ENCODE peak calls at places on chromosomes 2 and 18, in nine cellular contexts. One of them, this sample, is unnamed. For H3K27me3, the result is how much of the 10 kb centered on the place peaks cover.

GRCh38 chr18:995641-996040 is 91.0 kb downstream of the ADCYAP1 start:
- DNase-seq in IMR-90: peak
- DNase-seq in HCT116: no peak
- DNase-seq in brain microvascular endothelial cell: peak
- DNase-seq in heart left ventricle: no peak
- DNase-seq in cardiac muscle cell: peak
- DNase-seq in BE2C: no peak
- DNase-seq in heart right ventricle: no peak
- DNase-seq in tibial artery: no peak
- DNase-seq in this sample: no peak

GRCh38 chr2:168801961-168802824 is at the start of gene NOSTRIN:
- DNase-seq in IMR-90: peak
- DNase-seq in HCT116: peak
- DNase-seq in brain microvascular endothelial cell: no peak
- DNase-seq in heart left ventricle: peak
- DNase-seq in cardiac muscle cell: peak
- DNase-seq in BE2C: no peak
- DNase-seq in heart right ventricle: peak
- DNase-seq in tibial artery: no peak
- DNase-seq in this sample: no peak

GRCh38 chr2:120424274-120424796 is 78.4 kb downstream of the INHBB start:
- DNase-seq in IMR-90: no peak
- DNase-seq in HCT116: no peak
- DNase-seq in brain microvascular endothelial cell: no peak
- DNase-seq in heart left ventricle: no peak
- DNase-seq in cardiac muscle cell: no peak
- DNase-seq in BE2C: no peak
- DNase-seq in heart right ventricle: no peak
- DNase-seq in tibial artery: no peak
- DNase-seq in this sample: no peak

GRCh38 chr2:68935471-68935870 is 17.2 kb downstream of the GKN2 start:
- DNase-seq in IMR-90: no peak
- DNase-seq in HCT116: no peak
- DNase-seq in brain microvascular endothelial cell: no peak
- DNase-seq in heart left ventricle: no peak
- DNase-seq in cardiac muscle cell: no peak
- DNase-seq in BE2C: no peak
- DNase-seq in heart right ventricle: no peak
- DNase-seq in tibial artery: no peak
- DNase-seq in this sample: no peak

GRCh38 chr2:70959271-70959761 is 19.1 kb upstream of the ANKRD53 start:
- DNase-seq in IMR-90: no peak
- DNase-seq in HCT116: no peak
- DNase-seq in brain microvascular endothelial cell: no peak
- DNase-seq in heart left ventricle: no peak
- DNase-seq in cardiac muscle cell: no peak
- DNase-seq in BE2C: no peak
- DNase-seq in heart right ventricle: no peak
- DNase-seq in tibial artery: no peak
- DNase-seq in this sample: no peak

GRCh38 chr2:170087394-170087793 is 90.6 kb upstream of the MYO3B start:
- DNase-seq in IMR-90: peak
- DNase-seq in HCT116: no peak
- DNase-seq in brain microvascular endothelial cell: no peak
- DNase-seq in heart left ventricle: no peak
- DNase-seq in cardiac muscle cell: no peak
- DNase-seq in BE2C: no peak
- DNase-seq in heart right ventricle: no peak
- DNase-seq in tibial artery: no peak
- DNase-seq in this sample: no peak

GRCh38 chr2:14861201-14861600 is 228.7 kb downstream of the LRATD1 start:
- DNase-seq in IMR-90: no peak
- DNase-seq in HCT116: no peak
- DNase-seq in brain microvascular endothelial cell: no peak
- DNase-seq in heart left ventricle: no peak
- DNase-seq in cardiac muscle cell: no peak
- DNase-seq in BE2C: no peak
- DNase-seq in heart right ventricle: no peak
- DNase-seq in tibial artery: no peak
- DNase-seq in this sample: no peak

GRCh38 chr2:151114934-151115333 is 146.7 kb downstream of the RBM43 start:
- DNase-seq in IMR-90: peak
- DNase-seq in HCT116: no peak
- DNase-seq in brain microvascular endothelial cell: no peak
- DNase-seq in heart left ventricle: no peak
- DNase-seq in cardiac muscle cell: peak
- DNase-seq in BE2C: no peak
- DNase-seq in heart right ventricle: no peak
- DNase-seq in tibial artery: no peak
- DNase-seq in this sample: no peak

GRCh38 chr2:73268368-73268830 is 15.9 kb downstream of the FBXO41 start:
- DNase-seq in IMR-90: no peak
- DNase-seq in HCT116: no peak
- DNase-seq in brain microvascular endothelial cell: no peak
- DNase-seq in heart left ventricle: no peak
- DNase-seq in cardiac muscle cell: no peak
- DNase-seq in BE2C: no peak
- DNase-seq in heart right ventricle: no peak
- DNase-seq in tibial artery: no peak
- DNase-seq in this sample: no peak

GRCh38 chr2:234245945-234246344 is 195.4 kb downstream of the SPP2 start:
- DNase-seq in IMR-90: peak
- DNase-seq in HCT116: no peak
- DNase-seq in brain microvascular endothelial cell: peak
- DNase-seq in heart left ventricle: no peak
- DNase-seq in cardiac muscle cell: peak
- DNase-seq in BE2C: no peak
- DNase-seq in heart right ventricle: no peak
- DNase-seq in tibial artery: no peak
- DNase-seq in this sample: no peak

GRCh38 chr2:198012025-198012424 is 207.6 kb downstream of the PLCL1 start:
- DNase-seq in IMR-90: no peak
- DNase-seq in HCT116: no peak
- DNase-seq in brain microvascular endothelial cell: no peak
- DNase-seq in heart left ventricle: no peak
- DNase-seq in cardiac muscle cell: no peak
- DNase-seq in BE2C: no peak
- DNase-seq in heart right ventricle: no peak
- DNase-seq in tibial artery: no peak
- DNase-seq in this sample: no peak

GRCh38 chr18:55353806-55354205 is 234.2 kb downstream of the TCF4 start:
- DNase-seq in IMR-90: no peak
- DNase-seq in HCT116: no peak
- DNase-seq in brain microvascular endothelial cell: no peak
- DNase-seq in heart left ventricle: no peak
- DNase-seq in cardiac muscle cell: no peak
- DNase-seq in BE2C: no peak
- DNase-seq in heart right ventricle: no peak
- DNase-seq in tibial artery: no peak
- DNase-seq in this sample: no peak

GRCh38 chr2:238591732-238592131 is 165.0 kb downstream of the ASB1 start:
- DNase-seq in IMR-90: no peak
- DNase-seq in HCT116: no peak
- DNase-seq in brain microvascular endothelial cell: no peak
- DNase-seq in heart left ventricle: no peak
- DNase-seq in cardiac muscle cell: peak
- DNase-seq in BE2C: no peak
- DNase-seq in heart right ventricle: no peak
- DNase-seq in tibial artery: no peak
- DNase-seq in this sample: no peak

GRCh38 chr18:75507636-75508035 is 80.1 kb upstream of the SMIM21 start:
- DNase-seq in IMR-90: peak
- DNase-seq in HCT116: no peak
- DNase-seq in brain microvascular endothelial cell: peak
- DNase-seq in heart left ventricle: no peak
- DNase-seq in cardiac muscle cell: peak
- DNase-seq in BE2C: no peak
- DNase-seq in heart right ventricle: no peak
- DNase-seq in tibial artery: no peak
- DNase-seq in this sample: no peak

GRCh38 chr2:205539603-205540002 is 142.7 kb upstream of the NRP2 start:
- DNase-seq in IMR-90: no peak
- DNase-seq in HCT116: peak
- DNase-seq in brain microvascular endothelial cell: no peak
- DNase-seq in heart left ventricle: no peak
- DNase-seq in cardiac muscle cell: no peak
- DNase-seq in BE2C: no peak
- DNase-seq in heart right ventricle: no peak
- DNase-seq in tibial artery: no peak
- DNase-seq in this sample: no peak
- TF ChIP-seq CTCF in IMR-90: no peak
- TF ChIP-seq CTCF in HCT116: no peak
- TF ChIP-seq CTCF in brain microvascular endothelial cell: peak
- TF ChIP-seq CTCF in heart left ventricle: no peak
- TF ChIP-seq CTCF in cardiac muscle cell: no peak
- TF ChIP-seq CTCF in BE2C: peak
- TF ChIP-seq CTCF in heart right ventricle: no peak
- TF ChIP-seq CTCF in tibial artery: no peak
- TF ChIP-seq CTCF in this sample: no peak

DNA sequence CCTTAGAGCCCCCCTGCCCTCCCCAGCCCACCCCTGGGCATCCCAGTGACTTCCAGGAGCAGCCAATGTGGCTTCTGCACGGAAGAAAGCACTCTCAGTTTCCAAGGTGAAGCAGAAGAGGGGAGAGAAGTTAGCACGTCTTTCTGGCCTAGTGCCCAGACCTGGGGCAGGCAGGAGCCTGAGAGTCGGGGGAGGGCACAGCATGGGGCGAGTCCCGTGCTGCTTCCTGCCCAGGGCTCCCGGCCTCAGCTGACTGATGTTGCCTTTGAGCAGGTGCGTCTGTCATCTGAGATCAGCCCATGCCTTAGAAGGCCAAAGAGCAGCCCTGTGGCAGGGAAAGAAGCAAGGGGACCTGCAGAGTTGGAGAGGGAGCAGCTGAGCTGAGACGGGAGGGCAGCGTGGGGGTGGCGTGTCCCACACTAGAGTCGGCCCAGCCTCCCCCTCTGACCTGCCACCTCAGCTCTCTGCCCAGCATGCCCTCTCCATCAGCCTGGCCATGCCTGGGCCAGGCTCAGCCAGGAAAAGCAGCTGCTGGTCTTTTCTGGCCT is 3.3 kb downstream of the KCNIP3 start:
- DNase-seq in IMR-90: no peak
- DNase-seq in HCT116: no peak
- DNase-seq in brain microvascular endothelial cell: no peak
- DNase-seq in heart left ventricle: no peak
- DNase-seq in cardiac muscle cell: no peak
- DNase-seq in BE2C: no peak
- DNase-seq in heart right ventricle: no peak
- DNase-seq in tibial artery: no peak
- DNase-seq in this sample: no peak
- H3K27me3 ChIP-seq in IMR-90: under half
- H3K27me3 ChIP-seq in HCT116: under half
- H3K27me3 ChIP-seq in brain microvascular endothelial cell: under half
- H3K27me3 ChIP-seq in heart left ventricle: under half
- H3K27me3 ChIP-seq in cardiac muscle cell: under half
- H3K27me3 ChIP-seq in BE2C: under half
- H3K27me3 ChIP-seq in heart right ventricle: under half
- H3K27me3 ChIP-seq in tibial artery: under half
- H3K27me3 ChIP-seq in this sample: under half

GRCh38 chr18:52341617-52342381 is 1.8 kb downstream of the DCC start:
- DNase-seq in IMR-90: no peak
- DNase-seq in HCT116: no peak
- DNase-seq in brain microvascular endothelial cell: no peak
- DNase-seq in heart left ventricle: no peak
- DNase-seq in cardiac muscle cell: no peak
- DNase-seq in BE2C: peak
- DNase-seq in heart right ventricle: no peak
- DNase-seq in tibial artery: no peak
- DNase-seq in this sample: peak

GRCh38 chr18:52339891-52340371 is at the start of gene DCC:
- DNase-seq in IMR-90: peak
- DNase-seq in HCT116: no peak
- DNase-seq in brain microvascular endothelial cell: peak
- DNase-seq in heart left ventricle: no peak
- DNase-seq in cardiac muscle cell: peak
- DNase-seq in BE2C: peak
- DNase-seq in heart right ventricle: no peak
- DNase-seq in tibial artery: no peak
- DNase-seq in this sample: peak

GRCh38 chr18:52343731-52344340 is 3.8 kb downstream of the DCC start:
- DNase-seq in IMR-90: no peak
- DNase-seq in HCT116: no peak
- DNase-seq in brain microvascular endothelial cell: no peak
- DNase-seq in heart left ventricle: no peak
- DNase-seq in cardiac muscle cell: no peak
- DNase-seq in BE2C: no peak
- DNase-seq in heart right ventricle: no peak
- DNase-seq in tibial artery: no peak
- DNase-seq in this sample: no peak

GRCh38 chr18:52343138-52343537 is 3.1 kb downstream of the DCC start:
- DNase-seq in IMR-90: peak
- DNase-seq in HCT116: no peak
- DNase-seq in brain microvascular endothelial cell: no peak
- DNase-seq in heart left ventricle: no peak
- DNase-seq in cardiac muscle cell: no peak
- DNase-seq in BE2C: no peak
- DNase-seq in heart right ventricle: no peak
- DNase-seq in tibial artery: no peak
- DNase-seq in this sample: no peak

DNA sequence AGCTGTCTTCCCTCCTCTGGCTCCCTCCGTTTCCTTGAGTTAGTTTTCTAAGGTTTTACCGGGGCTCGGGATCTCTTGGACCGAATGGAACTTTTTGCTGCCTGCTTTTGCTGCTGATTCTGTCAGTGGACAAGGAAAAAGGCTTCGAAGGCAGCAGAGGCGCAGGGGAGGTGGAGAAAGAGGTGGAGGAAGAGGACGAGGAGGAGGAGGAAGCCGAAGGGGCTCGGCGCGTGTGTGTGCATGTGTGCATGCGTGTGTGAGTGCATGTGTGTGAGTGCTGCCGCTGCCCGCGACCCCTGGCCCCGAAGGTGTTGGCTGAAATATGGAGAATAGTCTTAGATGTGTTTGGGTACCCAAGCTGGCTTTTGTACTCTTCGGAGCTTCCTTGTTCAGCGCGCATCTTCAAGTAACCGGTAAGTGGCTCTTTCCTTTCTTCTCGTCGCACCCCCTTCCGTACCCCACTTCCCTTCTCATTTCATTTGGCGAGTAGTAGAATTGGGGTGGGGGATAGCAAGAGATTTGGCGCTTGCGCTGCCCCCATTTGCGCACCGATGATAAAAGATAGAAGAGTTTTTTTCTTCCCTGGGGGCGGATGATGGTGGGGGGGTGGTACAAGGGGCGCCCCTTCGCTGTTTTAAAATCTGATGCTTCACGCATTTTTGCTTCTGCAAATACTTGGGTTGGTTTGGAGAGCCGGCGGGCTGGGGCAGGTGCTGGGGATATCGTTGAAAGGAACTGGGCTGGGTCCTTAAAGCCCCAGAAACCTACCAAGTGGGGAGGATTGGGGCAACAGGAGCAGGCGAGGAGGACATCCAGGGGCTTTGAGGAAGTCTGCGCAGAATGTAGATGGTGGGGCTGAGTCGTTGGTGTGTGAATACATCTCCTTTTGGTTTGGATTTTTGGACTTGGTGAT is 725 bp downstream of the DCC start:
- DNase-seq in IMR-90: no peak
- DNase-seq in HCT116: no peak
- DNase-seq in brain microvascular endothelial cell: no peak
- DNase-seq in heart left ventricle: no peak
- DNase-seq in cardiac muscle cell: no peak
- DNase-seq in BE2C: no peak
- DNase-seq in heart right ventricle: no peak
- DNase-seq in tibial artery: no peak
- DNase-seq in this sample: no peak
- H3K4me3 ChIP-seq in IMR-90: no peak
- H3K4me3 ChIP-seq in HCT116: no peak
- H3K4me3 ChIP-seq in brain microvascular endothelial cell: peak
- H3K4me3 ChIP-seq in heart left ventricle: no peak
- H3K4me3 ChIP-seq in cardiac muscle cell: peak
- H3K4me3 ChIP-seq in BE2C: no peak
- H3K4me3 ChIP-seq in heart right ventricle: no peak
- H3K4me3 ChIP-seq in tibial artery: peak
- H3K4me3 ChIP-seq in this sample: no peak

GRCh38 chr2:59462418-59463197 is 1090.8 kb downstream of the BCL11A start:
- DNase-seq in IMR-90: no peak
- DNase-seq in HCT116: no peak
- DNase-seq in brain microvascular endothelial cell: no peak
- DNase-seq in heart left ventricle: no peak
- DNase-seq in cardiac muscle cell: no peak
- DNase-seq in BE2C: no peak
- DNase-seq in heart right ventricle: no peak
- DNase-seq in tibial artery: no peak
- DNase-seq in this sample: no peak
- TF ChIP-seq CTCF in IMR-90: no peak
- TF ChIP-seq CTCF in HCT116: no peak
- TF ChIP-seq CTCF in brain microvascular endothelial cell: no peak
- TF ChIP-seq CTCF in heart left ventricle: no peak
- TF ChIP-seq CTCF in cardiac muscle cell: no peak
- TF ChIP-seq CTCF in BE2C: no peak
- TF ChIP-seq CTCF in heart right ventricle: peak
- TF ChIP-seq CTCF in tibial artery: no peak
- TF ChIP-seq CTCF in this sample: no peak